ENCODE peak calls at places on chromosomes 1 and 21, in seven cellular contexts. Y is NAMALWA; M is kidney tubule cell; O is activated naive CD8-positive, alpha-beta T cell treated with anti-CD3 and anti-CD28 coated beads, Interleukin-2, amount 10 ng/mL, durations not matched to agents 7 days and 5 days; T is Calu3; D is NCI-H2171 treated with DMSO at 0.1 percent for 48 hours; E is GM12892. X is an unnamed sample.
A peak's percentile ranks its signal among the peaks of the same experiment; 100 is the strongest.

GRCh38 chr21:33682992-33683627 is 40.8 kb downstream of the ITSN1 start:
- DNase-seq in Y (no peak), D (no peak), O (no peak), E (no peak), M (peak; percentile 95), T (peak; percentile 38), X (peak; percentile 91)

GRCh38 chr1:51920130-51920529 is 41.6 kb upstream of the NRDC start:
- DNase-seq in T (peak; percentile 15), Y (no peak), E (no peak), D (no peak), M (no peak), O (no peak), X (no peak)

GRCh38 chr21:46153259-46154154 is 1.9 kb downstream of the FTCD start:
- DNase-seq in T (peak; percentile 50), E (peak; percentile 62), D (no peak), O (peak; percentile 73), Y (peak; percentile 19), M (peak; percentile 48), X (peak; percentile 31)

GRCh38 chr1:201119206-201119814 is 7.1 kb upstream of the CACNA1S start:
- DNase-seq in D (no peak), T (peak; percentile 60), Y (peak; percentile 83), E (peak; percentile 44), O (peak; percentile 59), M (peak; percentile 54), X (peak; percentile 17)

GRCh38 chr1:187490261-187490660 is 661.5 kb downstream of the PLA2G4A start:
- DNase-seq in M (no peak), E (no peak), Y (no peak), D (no peak), O (no peak), T (no peak), X (no peak)

GRCh38 chr1:183571678-183572268 is 18.5 kb downstream of the NCF2 start:
- DNase-seq in O (no peak), E (no peak), M (peak; percentile 65), D (no peak), Y (no peak), T (no peak), X (peak; percentile 20)

GRCh38 chr1:153506386-153506785 is 29.4 kb downstream of the S100A6 start:
- DNase-seq in T (no peak), Y (no peak), M (no peak), E (no peak), O (no peak), D (no peak), X (no peak)

GRCh38 chr1:234240680-234241079 is 132.6 kb upstream of the COA6 start:
- DNase-seq in O (no peak), M (no peak), T (no peak), Y (no peak), E (no peak), D (peak; percentile 51), X (no peak)

GRCh38 chr1:218476385-218476784 is 131.2 kb downstream of the TGFB2 start:
- DNase-seq in M (peak; percentile 87), Y (no peak), O (no peak), D (no peak), E (no peak), T (no peak), X (peak; percentile 87)

GRCh38 chr1:205805082-205805711 is 7.8 kb downstream of the SLC41A1 start:
- DNase-seq in D (no peak), Y (no peak), T (peak; percentile 25), M (peak; percentile 24), O (no peak), E (no peak), X (no peak)

GRCh38 chr1:221961532-221962292 is 219.8 kb upstream of the DUSP10 start:
- DNase-seq in M (peak; percentile 79), Y (no peak), E (peak; percentile 5), D (no peak), T (peak; percentile 74), O (peak; percentile 63), X (peak; percentile 73)

GRCh38 chr1:246141306-246141705 is 365.8 kb downstream of the SMYD3 start:
- DNase-seq in T (no peak), E (no peak), O (no peak), Y (no peak), M (no peak), D (no peak), X (no peak)

GRCh38 chr1:82728206-82728605 is 927.5 kb downstream of the ADGRL2 start:
- DNase-seq in T (no peak), E (no peak), Y (no peak), D (no peak), O (no peak), M (no peak), X (no peak)

GRCh38 chr21:42652527-42653491 is 612 bp upstream of the PDE9A start:
- DNase-seq in Y (no peak), T (peak; percentile 74), O (peak; percentile 52), D (peak; percentile 73), M (peak; percentile 81), E (no peak), X (peak; percentile 4)

GRCh38 chr1:91091812-91092211 is 70.0 kb upstream of the ZNF644 start:
- DNase-seq in D (no peak), E (no peak), T (peak; percentile 68), M (peak; percentile 82), O (no peak), Y (no peak), X (no peak)

GRCh38 chr1:228393268-228393699 is 13.4 kb downstream of the TRIM11 start:
- DNase-seq in D (no peak), M (peak; percentile 61), Y (peak; percentile 22), O (peak; percentile 19), T (peak; percentile 78), E (no peak), X (peak; percentile 80)

GRCh38 chr1:54615531-54616245 is 7.6 kb downstream of the FAM151A start:
- DNase-seq in O (no peak), M (no peak), T (no peak), E (no peak), D (no peak), Y (no peak), X (no peak)

GRCh38 chr21:43758811-43759210 is 17.3 kb downstream of the CSTB start:
- DNase-seq in Y (no peak), D (no peak), O (no peak), M (no peak), E (no peak), T (no peak), X (no peak)

GRCh38 chr1:155075535-155075934 is 3.1 kb upstream of the EFNA3 start:
- DNase-seq in D (peak; percentile 13), O (no peak), M (no peak), T (no peak), Y (no peak), E (no peak), X (no peak)

GRCh38 chr1:87956072-87956471 is 627.4 kb downstream of the LMO4 start:
- DNase-seq in O (no peak), M (peak; percentile 98), D (no peak), Y (no peak), E (no peak), T (peak; percentile 67), X (peak; percentile 97)

GRCh38 chr1:180542113-180542512 is 16.7 kb upstream of the OVAAL start:
- DNase-seq in E (no peak), D (no peak), Y (no peak), T (no peak), M (peak; percentile 52), O (no peak), X (peak; percentile 33)

GRCh38 chr1:212774584-212774983 is 17.0 kb downstream of the NSL1 start:
- DNase-seq in M (no peak), O (no peak), T (no peak), E (no peak), Y (no peak), D (no peak), X (no peak)

GRCh38 chr1:221712776-221713431 is 29.0 kb downstream of the DUSP10 start:
- DNase-seq in T (no peak), D (no peak), Y (peak; percentile 30), E (no peak), M (no peak), O (peak; percentile 79), X (peak; percentile 19)

GRCh38 chr1:110635434-110635833 is 29.3 kb upstream of the KCNA2 start:
- DNase-seq in E (no peak), T (no peak), O (no peak), M (no peak), Y (no peak), D (no peak), X (no peak)

GRCh38 chr1:200435200-200435780 is 25.5 kb upstream of the ZNF281 start:
- DNase-seq in E (no peak), T (no peak), D (no peak), O (no peak), Y (no peak), M (no peak), X (no peak)

GRCh38 chr1:38084700-38085099 is 38.1 kb upstream of the POU3F1 start:
- DNase-seq in O (no peak), D (peak; percentile 47), E (no peak), Y (no peak), T (no peak), M (no peak), X (no peak)

X was measured in AG10803.